ENCODE peak calls at places on chromosomes 16 and 17, in five cellular contexts. S is body of pancreas, H is MM.1S, P is PC-3, O is Calu3. L is an unnamed sample.

GRCh38 chr17:29835438-29836351 is 94.3 kb downstream of the SSH2 start:
- DNase-seq in O (peak), P (peak), S (no peak), H (no peak), L (no peak)

GRCh38 chr17:59440757-59441458 is 109.5 kb downstream of the YPEL2 start:
- DNase-seq in H (peak), S (peak), O (peak), P (peak), L (peak)

GRCh38 chr16:88856122-88856827 is 472 bp downstream of the GALNS start:
- DNase-seq in S (peak), O (peak), H (no peak), P (no peak), L (no peak)

GRCh38 chr17:66412857-66413563 is 110.6 kb downstream of the PRKCA start:
- DNase-seq in O (no peak), H (no peak), S (no peak), P (no peak), L (no peak)

GRCh38 chr17:38327936-38328335 is 15.8 kb downstream of the GPR179 start:
- DNase-seq in S (no peak), H (no peak), P (no peak), O (no peak), L (no peak)

GRCh38 chr16:49341706-49342105 is 31.9 kb upstream of the C16orf78 start:
- DNase-seq in H (no peak), P (no peak), O (no peak), S (no peak), L (no peak)

GRCh38 chr16:5060073-5060641 is 5.6 kb downstream of the C16orf89 start:
- DNase-seq in O (no peak), S (no peak), H (no peak), P (no peak), L (no peak)

GRCh38 chr16:1751946-1752345 is 19.4 kb downstream of the NME3 start:
- DNase-seq in S (no peak), H (no peak), O (no peak), P (no peak), L (no peak)

GRCh38 chr17:44095647-44096496 is 25.3 kb downstream of the G6PC3 start:
- DNase-seq in P (peak), S (no peak), O (peak), H (no peak), L (peak)

GRCh38 chr17:57902800-57903759 is 52.1 kb downstream of the CUEDC1 start:
- DNase-seq in O (peak), S (peak), P (peak), H (peak), L (no peak)

GRCh38 chr17:63381101-63381729 is 64.9 kb downstream of the CYB561 start:
- DNase-seq in P (no peak), H (no peak), S (no peak), O (no peak), L (no peak)

GRCh38 chr17:67942810-67943209 is 53.5 kb downstream of the C17orf58 start:
- DNase-seq in O (peak), S (no peak), H (peak), P (peak), L (no peak)

GRCh38 chr17:67503184-67503583 is 126.1 kb downstream of the PITPNC1 start:
- DNase-seq in H (no peak), P (peak), O (peak), S (peak), L (no peak)

GRCh38 chr17:1829579-1830257 is at the start of the genes RPA1 and SMYD4:
- DNase-seq in S (peak), O (peak), H (peak), P (peak), L (peak)

GRCh38 chr16:85986931-85987749 is 88.2 kb downstream of the IRF8 start:
- DNase-seq in S (no peak), O (peak), H (peak), P (no peak), L (no peak)
- TF ChIP-seq CTCF in S (peak), O (peak), H (no peak), P (no peak), L (peak)

GRCh38 chr16:59412275-59412841 is 678.2 kb upstream of the GOT2 start:
- DNase-seq in S (no peak), O (no peak), H (peak), P (peak), L (no peak)
- TF ChIP-seq CTCF in S (no peak), O (no peak), H (no peak), P (peak), L (peak)

GRCh38 chr17:4503283-4504005 is 4.8 kb downstream of the SPNS2 start:
- DNase-seq in S (no peak), P (no peak), H (no peak), O (no peak), L (no peak)

GRCh38 chr17:4501295-4501949 is 2.7 kb downstream of the SPNS2 start:
- DNase-seq in H (no peak), S (no peak), P (no peak), O (no peak), L (no peak)

GRCh38 chr17:4504188-4504587 is 5.5 kb downstream of the SPNS2 start:
- DNase-seq in O (no peak), P (peak), H (peak), S (no peak), L (no peak)

GRCh38 chr17:4500188-4500565 is 1.5 kb downstream of the SPNS2 start:
- DNase-seq in H (no peak), P (no peak), S (no peak), O (no peak), L (no peak)

DNA sequence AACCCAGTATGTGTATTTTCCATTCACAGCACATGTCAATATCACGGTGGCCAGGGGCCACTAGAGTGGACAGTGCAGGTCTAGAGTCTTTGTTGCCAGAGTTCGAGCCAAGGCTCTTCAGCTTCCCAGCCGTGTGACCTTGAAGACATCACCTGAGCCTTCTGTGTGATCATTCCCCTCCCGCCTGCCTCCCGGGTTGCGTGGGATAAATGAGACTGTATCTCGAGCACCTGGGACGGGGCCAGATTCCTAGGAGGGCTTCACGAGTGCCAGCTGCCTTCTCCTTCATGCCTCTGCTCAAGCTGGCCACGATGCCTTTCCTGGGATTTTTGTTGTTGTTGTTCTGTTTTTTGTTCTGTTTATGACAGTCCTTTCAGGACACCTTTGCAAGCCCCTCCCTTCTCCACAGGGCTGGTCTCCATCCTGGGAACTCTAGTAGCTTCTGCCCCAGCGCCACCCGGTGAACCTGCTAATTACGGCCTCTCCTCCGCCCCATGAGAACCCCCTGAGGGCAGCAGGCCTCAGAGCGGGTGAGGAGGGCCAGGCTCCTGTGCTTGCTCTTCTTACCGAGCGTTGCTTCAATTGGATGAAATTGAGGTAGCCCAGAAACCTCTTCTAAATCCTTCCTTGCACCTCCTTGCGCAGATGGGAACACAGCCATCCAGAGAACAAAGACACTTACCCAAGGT is 3.9 kb downstream of the SPNS2 start:
- DNase-seq in S (no peak), O (no peak), H (no peak), P (no peak), L (no peak)
- TF ChIP-seq CTCF in S (no peak), O (no peak), H (no peak), P (no peak), L (no peak)

GRCh38 chr16:87058728-87059250 is 258.4 kb downstream of the C16orf95 start:
- DNase-seq in H (no peak), S (no peak), P (no peak), O (no peak), L (no peak)

GRCh38 chr16:87061521-87061920 is 255.7 kb downstream of the C16orf95 start:
- DNase-seq in H (no peak), O (no peak), S (no peak), P (peak), L (no peak)

GRCh38 chr16:87057951-87058560 is 259.1 kb downstream of the C16orf95 start:
- DNase-seq in S (no peak), O (no peak), P (no peak), H (no peak), L (no peak)

GRCh38 chr16:87062569-87063442 is 254.4 kb downstream of the C16orf95 start:
- DNase-seq in O (peak), S (peak), H (peak), P (peak), L (no peak)

DNA sequence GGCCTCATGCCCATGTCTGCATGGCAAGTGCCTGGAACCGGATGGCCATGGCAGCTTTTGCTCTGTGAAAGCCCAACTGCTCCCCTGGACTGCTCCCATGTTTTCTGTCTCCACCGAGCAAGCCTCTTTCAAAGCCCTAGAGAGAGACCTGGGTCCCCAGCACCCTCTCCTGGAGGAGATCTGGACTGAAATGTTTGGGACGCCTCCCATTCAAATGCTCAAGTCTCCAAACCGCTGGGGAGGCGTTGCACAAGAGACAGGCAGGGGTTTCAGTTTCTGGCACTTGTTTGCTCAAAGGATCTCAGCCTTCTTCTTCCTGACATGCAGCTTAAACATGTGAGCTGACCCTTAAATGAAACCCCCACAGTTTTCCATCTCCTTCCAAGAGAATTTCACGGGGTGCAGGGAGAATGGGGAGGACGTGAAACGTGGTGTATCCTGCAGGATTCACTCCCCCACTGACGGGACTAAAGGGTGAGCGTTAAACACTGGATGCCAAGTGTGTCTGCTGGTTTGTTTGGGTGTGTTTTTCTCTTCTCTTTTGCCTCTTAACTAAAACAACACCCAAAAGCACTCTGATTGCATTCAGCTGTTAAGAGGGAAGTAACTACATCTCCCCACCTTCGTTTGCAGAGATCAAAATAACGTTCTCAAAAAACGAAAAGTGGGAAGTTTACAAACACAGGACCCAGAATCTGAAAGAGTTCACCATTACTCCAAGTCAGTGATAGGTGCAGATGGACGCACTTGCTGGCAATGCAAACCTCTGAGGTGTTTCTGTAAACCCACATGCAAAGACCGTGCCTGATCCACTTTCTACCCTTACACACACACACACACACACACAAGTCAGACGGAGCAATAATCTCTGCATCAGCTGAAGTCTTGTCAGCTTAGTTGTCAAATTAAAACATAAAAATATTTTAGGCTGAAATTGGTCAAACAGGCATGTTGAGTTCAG is 256.9 kb downstream of the C16orf95 start:
- DNase-seq in O (peak), S (no peak), P (no peak), H (peak), L (no peak)
- TF ChIP-seq CTCF in O (no peak), S (no peak), P (peak), H (no peak), L (peak)

L was measured in AG09319.